ENCODE peak calls at places on chromosomes 13 and 19, in ten cellular contexts. V, K, J, B, E, F, M, A, Z and O are unnamed samples.

GRCh38 chr19:46270521-46271256 is 26.2 kb upstream of the HIF3A start:
- DNase-seq in V (no peak), K (no peak), J (no peak), B (no peak), E (no peak), F (no peak), M (no peak), A (no peak), Z (no peak), O (no peak)

GRCh38 chr19:14116918-14117578 is 514 bp downstream of the PRKACA start:
- DNase-seq in V (no peak), K (no peak), J (no peak), B (no peak), E (peak), F (no peak), M (no peak), A (peak), Z (peak), O (no peak)

GRCh38 chr19:14369399-14370168 is 11.7 kb upstream of the ADGRE5 start:
- DNase-seq in V (no peak), K (no peak), J (peak), B (no peak), E (no peak), F (no peak), M (peak), A (no peak), Z (peak), O (no peak)

GRCh38 chr13:23616228-23616627 is 46.0 kb downstream of the TNFRSF19 start:
- DNase-seq in V (no peak), K (no peak), J (no peak), B (no peak), E (no peak), F (no peak), M (no peak), A (no peak), Z (no peak), O (no peak)

GRCh38 chr13:37381502-37381901 is 217.1 kb downstream of the POSTN start:
- DNase-seq in V (no peak), K (no peak), J (no peak), B (no peak), E (no peak), F (no peak), M (peak), A (no peak), Z (no peak), O (no peak)

GRCh38 chr13:27713767-27714166 is 78.5 kb upstream of the GSX1 start:
- DNase-seq in V (no peak), K (no peak), J (no peak), B (no peak), E (no peak), F (no peak), M (no peak), A (no peak), Z (no peak), O (no peak)

GRCh38 chr13:75440100-75440499 is 41.9 kb downstream of the TBC1D4 start:
- DNase-seq in V (no peak), K (no peak), J (peak), B (no peak), E (no peak), F (no peak), M (no peak), A (no peak), Z (no peak), O (no peak)

GRCh38 chr13:29845440-29846056 is 4.9 kb downstream of the UBL3 start:
- DNase-seq in V (no peak), K (peak), J (peak), B (no peak), E (no peak), F (no peak), M (peak), A (no peak), Z (no peak), O (no peak)

GRCh38 chr13:34179481-34179880 is 361.5 kb downstream of the RFC3 start:
- DNase-seq in V (no peak), K (no peak), J (peak), B (no peak), E (no peak), F (no peak), M (no peak), A (no peak), Z (no peak), O (no peak)

GRCh38 chr19:38731654-38732301 is 12.5 kb downstream of the CAPN12 start:
- DNase-seq in V (peak), K (no peak), J (no peak), B (no peak), E (peak), F (no peak), M (no peak), A (no peak), Z (peak), O (no peak)

GRCh38 chr13:51435002-51435578 is 17.7 kb downstream of the INTS6 start:
- DNase-seq in V (no peak), K (peak), J (peak), B (no peak), E (no peak), F (peak), M (peak), A (no peak), Z (no peak), O (no peak)

GRCh38 chr13:73341748-73342147 is 282.9 kb downstream of the KLF5 start:
- DNase-seq in V (no peak), K (peak), J (peak), B (peak), E (no peak), F (no peak), M (peak), A (no peak), Z (no peak), O (peak)

GRCh38 chr13:26508885-26509284 is 48.6 kb upstream of the WASF3 start:
- DNase-seq in V (peak), K (peak), J (peak), B (peak), E (no peak), F (no peak), M (peak), A (no peak), Z (peak), O (no peak)

GRCh38 chr19:47280183-47280797 is 5.6 kb downstream of the INAFM1 start:
- DNase-seq in V (no peak), K (peak), J (no peak), B (no peak), E (peak), F (peak), M (peak), A (peak), Z (no peak), O (no peak)

GRCh38 chr19:58054792-58055482 is 4.1 kb upstream of the ZNF135 start:
- DNase-seq in V (no peak), K (no peak), J (no peak), B (no peak), E (no peak), F (no peak), M (peak), A (peak), Z (no peak), O (no peak)

GRCh38 chr19:4699826-4700572 is 23.6 kb downstream of the DPP9 start:
- DNase-seq in V (no peak), K (no peak), J (no peak), B (no peak), E (no peak), F (no peak), M (no peak), A (no peak), Z (peak), O (no peak)

GRCh38 chr19:44212865-44213346 is 574 bp downstream of the ZNF227 start:
- DNase-seq in V (no peak), K (peak), J (peak), B (no peak), E (no peak), F (no peak), M (peak), A (no peak), Z (no peak), O (no peak)

GRCh38 chr13:20174656-20175405 is 14.0 kb upstream of the GJA3 start:
- DNase-seq in V (peak), K (peak), J (peak), B (peak), E (peak), F (peak), M (peak), A (no peak), Z (peak), O (peak)

DNA sequence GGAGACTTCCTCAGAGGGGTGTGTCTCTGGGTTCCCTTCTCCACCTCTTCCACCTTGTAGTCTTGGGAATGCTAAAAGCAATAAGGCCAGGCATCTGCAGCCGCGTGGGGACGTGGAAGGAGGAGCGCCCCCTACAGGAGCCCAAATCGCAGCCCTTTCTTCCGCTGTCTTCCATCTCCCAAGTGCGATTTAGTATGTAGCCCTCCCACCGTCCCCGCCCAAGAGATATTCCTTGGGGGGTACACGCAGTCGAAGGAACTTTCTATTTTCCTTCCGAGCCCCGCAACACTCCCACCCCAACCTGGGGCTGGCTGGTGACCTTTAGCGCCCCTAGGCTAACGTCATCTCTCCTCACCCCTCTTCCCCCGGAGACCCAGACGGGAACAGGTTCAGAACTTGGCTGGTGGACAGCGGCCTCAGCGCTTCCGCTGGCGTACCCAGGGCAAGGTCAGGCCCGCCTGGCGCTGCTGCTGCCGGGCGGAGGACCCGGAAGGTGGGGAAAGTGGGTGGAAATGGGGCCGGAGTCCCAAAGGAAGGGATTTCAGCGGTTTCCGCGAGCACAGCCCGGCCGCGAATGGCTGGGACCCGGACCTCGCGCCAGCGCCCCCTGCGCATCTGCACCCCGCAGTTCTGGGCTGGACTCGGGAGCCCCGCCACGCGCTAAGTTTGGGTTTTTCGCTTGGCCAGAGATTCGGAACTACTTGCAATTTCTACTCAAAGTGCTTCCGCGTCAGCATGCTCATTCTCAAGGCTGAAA is 2.1 kb upstream of the PCDH8 start:
- DNase-seq in V (peak), K (peak), J (peak), B (no peak), E (peak), F (peak), M (peak), A (peak), Z (peak), O (no peak)
- TF ChIP-seq CTCF in V (no peak), K (peak), J (no peak), B (peak), E (no peak), F (no peak), M (no peak), A (peak), Z (no peak), O (no peak)

DNA sequence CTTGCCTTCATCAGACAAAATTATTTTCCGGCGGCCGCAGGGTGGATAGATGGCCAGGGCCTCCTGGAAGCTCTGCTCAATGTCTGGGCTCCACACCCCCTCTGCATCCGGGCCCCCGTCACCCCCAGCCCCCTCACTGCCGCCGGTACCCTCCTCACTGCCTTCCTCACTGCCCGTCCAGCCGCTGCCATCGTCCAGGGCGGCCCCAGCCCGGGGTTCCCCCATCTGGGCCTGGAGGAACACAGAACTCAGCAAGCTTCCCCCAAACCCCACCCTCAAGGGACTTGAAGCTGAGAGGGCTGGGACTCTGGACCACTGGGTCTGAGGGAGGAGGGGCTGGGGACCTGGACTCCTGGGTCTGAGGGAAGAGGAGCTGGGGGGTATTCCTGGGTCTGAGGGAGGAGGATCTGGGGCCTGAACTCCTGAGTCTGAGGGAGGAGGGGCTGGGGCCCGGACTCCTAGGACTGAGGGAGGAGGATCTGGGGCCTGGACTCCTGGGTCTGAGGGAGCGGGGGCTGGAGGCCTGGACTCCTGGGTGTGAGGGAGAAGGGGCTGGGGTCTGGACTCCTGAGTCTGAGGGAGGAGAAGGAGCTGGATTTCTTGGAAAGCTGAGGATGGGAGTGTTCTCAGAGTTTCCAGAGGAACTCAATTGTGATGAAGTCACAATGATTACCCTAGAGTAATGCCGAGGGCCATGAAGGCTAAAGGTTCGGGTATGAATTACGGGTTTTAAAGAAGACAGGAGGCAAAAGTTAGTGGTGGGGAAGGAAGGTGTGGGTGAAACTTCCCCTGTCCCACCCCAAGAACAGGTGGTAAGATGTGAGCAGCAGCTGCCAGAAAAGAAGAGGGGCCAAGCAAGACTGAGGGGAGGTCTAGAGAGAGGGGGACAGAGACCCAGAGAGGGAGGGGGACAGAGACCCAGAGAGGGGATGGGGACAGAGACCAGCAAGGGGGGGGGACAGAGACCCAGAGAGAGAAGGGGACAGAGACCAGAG is 2.1 kb downstream of the TEAD2 start:
- DNase-seq in V (no peak), K (no peak), J (no peak), B (no peak), E (no peak), F (no peak), M (no peak), A (no peak), Z (no peak), O (no peak)
- H3K4me3 ChIP-seq in V (no peak), K (no peak), J (no peak), B (peak), E (no peak), F (no peak), M (no peak), A (no peak), Z (no peak), O (peak)

DNA sequence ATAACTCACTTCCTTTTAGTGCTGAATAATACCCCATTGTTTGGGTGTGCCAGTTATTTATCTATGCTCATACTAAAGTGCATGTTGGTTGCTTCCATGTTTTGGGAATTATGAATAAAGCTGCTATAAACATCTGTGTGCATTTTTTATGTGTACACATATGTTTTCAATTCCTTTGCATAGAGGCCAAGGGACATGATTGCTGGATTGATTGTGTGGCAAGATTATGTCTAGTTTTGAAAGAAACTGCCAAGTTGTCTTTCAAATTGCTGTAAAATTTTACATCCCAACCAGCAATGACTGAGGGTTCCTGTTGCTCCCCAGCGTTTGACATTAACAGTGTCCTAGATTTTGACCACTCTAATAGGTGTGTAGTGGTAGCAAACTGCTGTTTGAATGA is 359.0 kb downstream of the ITGBL1 start:
- DNase-seq in V (no peak), K (no peak), J (no peak), B (no peak), E (no peak), F (no peak), M (no peak), A (no peak), Z (no peak), O (no peak)
- TF ChIP-seq CTCF in V (no peak), K (no peak), J (no peak), B (no peak), E (no peak), F (no peak), M (no peak), A (no peak), Z (no peak), O (no peak)

GRCh38 chr19:32580901-32581703 is at the start of gene PDCD5:
- DNase-seq in V (peak), K (peak), J (peak), B (peak), E (peak), F (peak), M (peak), A (peak), Z (peak), O (peak)

GRCh38 chr19:32576790-32577189 is 4.2 kb upstream of the PDCD5 start:
- DNase-seq in V (no peak), K (no peak), J (no peak), B (no peak), E (no peak), F (no peak), M (no peak), A (no peak), Z (no peak), O (no peak)

GRCh38 chr19:32581704-32582164 is 744 bp downstream of the PDCD5 start:
- DNase-seq in V (no peak), K (peak), J (peak), B (no peak), E (no peak), F (peak), M (peak), A (peak), Z (peak), O (no peak)

GRCh38 chr19:32580353-32580900 is 563 bp upstream of the PDCD5 start:
- DNase-seq in V (no peak), K (no peak), J (no peak), B (no peak), E (no peak), F (no peak), M (no peak), A (peak), Z (no peak), O (no peak)
- H3K4me3 ChIP-seq in V (peak), K (peak), J (peak), B (peak), E (peak), F (peak), M (peak), A (peak), Z (peak), O (peak)

DNA sequence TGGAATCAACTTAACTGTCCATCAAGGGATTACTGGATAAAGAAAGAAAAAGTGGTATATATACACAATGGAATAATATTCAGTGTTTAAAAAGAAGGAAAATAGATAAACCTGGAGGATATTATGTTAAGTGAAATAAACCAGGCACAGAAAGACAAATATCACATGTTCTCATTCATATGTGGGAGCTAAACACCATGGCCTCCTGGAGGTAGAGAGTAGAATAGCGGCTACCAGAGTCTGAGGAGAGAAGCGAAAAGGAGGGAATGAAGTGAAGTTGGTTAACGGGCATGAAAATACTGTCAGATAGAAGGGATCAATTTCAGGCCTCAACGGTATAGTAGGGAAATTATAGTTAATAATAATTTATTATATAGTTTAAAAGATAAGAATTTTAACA is 147.5 kb upstream of the OBI1 start:
- DNase-seq in V (no peak), K (peak), J (no peak), B (no peak), E (no peak), F (peak), M (no peak), A (no peak), Z (no peak), O (no peak)
- TF ChIP-seq CTCF in V (no peak), K (peak), J (peak), B (peak), E (peak), F (no peak), M (peak), A (no peak), Z (no peak), O (no peak)